ENCODE peak calls at places on chromosome 18, in nine cellular contexts. One of them, this sample, is unnamed.

GRCh38 chr18:57051019-57051418 is 95.9 kb upstream of the BOD1L2 start:
- DNase-seq in heart right ventricle: no peak
- DNase-seq in fibroblast of the aortic adventitia: no peak
- DNase-seq in HFFc6: no peak
- DNase-seq in Caco-2: no peak
- DNase-seq in lower lobe of right lung: no peak
- DNase-seq in astrocyte of the spinal cord: no peak
- DNase-seq in transverse colon: peak; percentile 41
- DNase-seq in WTC11: no peak
- DNase-seq in this sample: no peak

GRCh38 chr18:24514439-24514838 is 54.0 kb downstream of the HRH4 start:
- DNase-seq in heart right ventricle: no peak
- DNase-seq in fibroblast of the aortic adventitia: peak; percentile 38
- DNase-seq in HFFc6: peak; percentile 58
- DNase-seq in Caco-2: peak; percentile 2
- DNase-seq in lower lobe of right lung: no peak
- DNase-seq in astrocyte of the spinal cord: peak; percentile 43
- DNase-seq in transverse colon: no peak
- DNase-seq in WTC11: no peak
- DNase-seq in this sample: peak; percentile 65

GRCh38 chr18:55534547-55534946 is 53.4 kb downstream of the TCF4 start:
- DNase-seq in heart right ventricle: no peak
- DNase-seq in fibroblast of the aortic adventitia: no peak
- DNase-seq in HFFc6: no peak
- DNase-seq in Caco-2: no peak
- DNase-seq in lower lobe of right lung: no peak
- DNase-seq in astrocyte of the spinal cord: no peak
- DNase-seq in transverse colon: no peak
- DNase-seq in WTC11: no peak
- DNase-seq in this sample: no peak

GRCh38 chr18:57027190-57027708 is 119.6 kb upstream of the BOD1L2 start:
- DNase-seq in heart right ventricle: no peak
- DNase-seq in fibroblast of the aortic adventitia: no peak
- DNase-seq in HFFc6: no peak
- DNase-seq in Caco-2: no peak
- DNase-seq in lower lobe of right lung: no peak
- DNase-seq in astrocyte of the spinal cord: no peak
- DNase-seq in transverse colon: no peak
- DNase-seq in WTC11: no peak
- DNase-seq in this sample: no peak

GRCh38 chr18:5941869-5942268 is 46.5 kb upstream of the TMEM200C start:
- DNase-seq in heart right ventricle: no peak
- DNase-seq in fibroblast of the aortic adventitia: no peak
- DNase-seq in HFFc6: no peak
- DNase-seq in Caco-2: no peak
- DNase-seq in lower lobe of right lung: no peak
- DNase-seq in astrocyte of the spinal cord: no peak
- DNase-seq in transverse colon: no peak
- DNase-seq in WTC11: no peak
- DNase-seq in this sample: no peak

GRCh38 chr18:45920367-45920766 is 46.8 kb downstream of the EPG5 start:
- DNase-seq in heart right ventricle: peak; percentile 83
- DNase-seq in fibroblast of the aortic adventitia: peak; percentile 84
- DNase-seq in HFFc6: peak; percentile 78
- DNase-seq in Caco-2: no peak
- DNase-seq in lower lobe of right lung: peak; percentile 77
- DNase-seq in astrocyte of the spinal cord: peak; percentile 64
- DNase-seq in transverse colon: peak; percentile 60
- DNase-seq in WTC11: no peak
- DNase-seq in this sample: peak; percentile 97

GRCh38 chr18:11115268-11115667 is 34.1 kb downstream of the PIEZO2 start:
- DNase-seq in heart right ventricle: no peak
- DNase-seq in fibroblast of the aortic adventitia: no peak
- DNase-seq in HFFc6: no peak
- DNase-seq in Caco-2: no peak
- DNase-seq in lower lobe of right lung: no peak
- DNase-seq in astrocyte of the spinal cord: no peak
- DNase-seq in transverse colon: no peak
- DNase-seq in WTC11: no peak
- DNase-seq in this sample: no peak

GRCh38 chr18:40243592-40243991 is 1711.4 kb upstream of the PIK3C3 start:
- DNase-seq in heart right ventricle: no peak
- DNase-seq in fibroblast of the aortic adventitia: no peak
- DNase-seq in HFFc6: no peak
- DNase-seq in Caco-2: no peak
- DNase-seq in lower lobe of right lung: no peak
- DNase-seq in astrocyte of the spinal cord: no peak
- DNase-seq in transverse colon: no peak
- DNase-seq in WTC11: no peak
- DNase-seq in this sample: no peak

GRCh38 chr18:34805117-34805882 is 95.2 kb downstream of the DTNA start:
- DNase-seq in heart right ventricle: no peak
- DNase-seq in fibroblast of the aortic adventitia: no peak
- DNase-seq in HFFc6: no peak
- DNase-seq in Caco-2: no peak
- DNase-seq in lower lobe of right lung: no peak
- DNase-seq in astrocyte of the spinal cord: no peak
- DNase-seq in transverse colon: no peak
- DNase-seq in WTC11: no peak
- DNase-seq in this sample: no peak

GRCh38 chr18:34802938-34803337 is 92.8 kb downstream of the DTNA start:
- DNase-seq in heart right ventricle: no peak
- DNase-seq in fibroblast of the aortic adventitia: no peak
- DNase-seq in HFFc6: no peak
- DNase-seq in Caco-2: no peak
- DNase-seq in lower lobe of right lung: no peak
- DNase-seq in astrocyte of the spinal cord: peak; percentile 39
- DNase-seq in transverse colon: no peak
- DNase-seq in WTC11: no peak
- DNase-seq in this sample: no peak

GRCh38 chr18:34806527-34806926 is 96.4 kb downstream of the DTNA start:
- DNase-seq in heart right ventricle: no peak
- DNase-seq in fibroblast of the aortic adventitia: peak; percentile 21
- DNase-seq in HFFc6: no peak
- DNase-seq in Caco-2: no peak
- DNase-seq in lower lobe of right lung: no peak
- DNase-seq in astrocyte of the spinal cord: no peak
- DNase-seq in transverse colon: no peak
- DNase-seq in WTC11: no peak
- DNase-seq in this sample: no peak

GRCh38 chr18:34803877-34804276 is 93.8 kb downstream of the DTNA start:
- DNase-seq in heart right ventricle: no peak
- DNase-seq in fibroblast of the aortic adventitia: no peak
- DNase-seq in HFFc6: no peak
- DNase-seq in Caco-2: no peak
- DNase-seq in lower lobe of right lung: no peak
- DNase-seq in astrocyte of the spinal cord: no peak
- DNase-seq in transverse colon: no peak
- DNase-seq in WTC11: no peak
- DNase-seq in this sample: no peak

GRCh38 chr18:34801769-34802168 is 91.7 kb downstream of the DTNA start:
- DNase-seq in heart right ventricle: no peak
- DNase-seq in fibroblast of the aortic adventitia: peak; percentile 51
- DNase-seq in HFFc6: peak; percentile 13
- DNase-seq in Caco-2: no peak
- DNase-seq in lower lobe of right lung: no peak
- DNase-seq in astrocyte of the spinal cord: peak; percentile 84
- DNase-seq in transverse colon: no peak
- DNase-seq in WTC11: no peak
- DNase-seq in this sample: peak; percentile 31
- TF ChIP-seq CTCF in heart right ventricle: no peak
- TF ChIP-seq CTCF in fibroblast of the aortic adventitia: no peak
- TF ChIP-seq CTCF in HFFc6: no peak
- TF ChIP-seq CTCF in Caco-2: no peak
- TF ChIP-seq CTCF in lower lobe of right lung: no peak
- TF ChIP-seq CTCF in astrocyte of the spinal cord: no peak
- TF ChIP-seq CTCF in transverse colon: no peak
- TF ChIP-seq CTCF in WTC11: no peak
- TF ChIP-seq CTCF in this sample: no peak

GRCh38 chr18:51486735-51487366 is 289.4 kb upstream of the MEX3C start:
- DNase-seq in heart right ventricle: no peak
- DNase-seq in fibroblast of the aortic adventitia: no peak
- DNase-seq in HFFc6: no peak
- DNase-seq in Caco-2: no peak
- DNase-seq in lower lobe of right lung: no peak
- DNase-seq in astrocyte of the spinal cord: no peak
- DNase-seq in transverse colon: no peak
- DNase-seq in WTC11: no peak
- DNase-seq in this sample: no peak

GRCh38 chr18:51490860-51491259 is 293.4 kb upstream of the MEX3C start:
- DNase-seq in heart right ventricle: no peak
- DNase-seq in fibroblast of the aortic adventitia: no peak
- DNase-seq in HFFc6: no peak
- DNase-seq in Caco-2: no peak
- DNase-seq in lower lobe of right lung: no peak
- DNase-seq in astrocyte of the spinal cord: no peak
- DNase-seq in transverse colon: no peak
- DNase-seq in WTC11: no peak
- DNase-seq in this sample: peak; percentile 75

GRCh38 chr18:51491678-51492372 is 294.3 kb upstream of the MEX3C start:
- DNase-seq in heart right ventricle: no peak
- DNase-seq in fibroblast of the aortic adventitia: no peak
- DNase-seq in HFFc6: no peak
- DNase-seq in Caco-2: no peak
- DNase-seq in lower lobe of right lung: no peak
- DNase-seq in astrocyte of the spinal cord: no peak
- DNase-seq in transverse colon: no peak
- DNase-seq in WTC11: no peak
- DNase-seq in this sample: peak; percentile 4

DNA sequence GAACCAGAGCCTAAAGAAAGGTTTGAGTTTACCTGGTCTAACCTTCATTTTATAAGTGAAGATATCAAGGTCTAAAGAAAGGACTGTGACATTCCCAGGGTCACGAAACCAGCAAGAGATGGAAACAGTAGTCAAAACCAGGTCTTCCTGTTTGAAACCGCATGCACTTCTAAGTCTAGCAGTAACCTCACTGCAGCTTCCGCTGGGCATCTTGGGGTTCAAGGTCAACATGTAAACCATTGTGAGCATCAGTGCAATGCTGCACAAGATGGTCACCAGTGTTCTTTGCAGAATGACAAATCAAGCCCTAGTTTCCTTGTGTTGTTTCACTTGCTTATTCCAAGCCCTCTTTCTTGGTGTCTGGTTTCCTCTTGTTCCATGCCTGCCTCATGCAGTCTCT is 292.9 kb upstream of the MEX3C start:
- DNase-seq in heart right ventricle: no peak
- DNase-seq in fibroblast of the aortic adventitia: no peak
- DNase-seq in HFFc6: no peak
- DNase-seq in Caco-2: no peak
- DNase-seq in lower lobe of right lung: no peak
- DNase-seq in astrocyte of the spinal cord: no peak
- DNase-seq in transverse colon: no peak
- DNase-seq in WTC11: no peak
- DNase-seq in this sample: no peak
- TF ChIP-seq CTCF in heart right ventricle: no peak
- TF ChIP-seq CTCF in fibroblast of the aortic adventitia: no peak
- TF ChIP-seq CTCF in HFFc6: no peak
- TF ChIP-seq CTCF in Caco-2: no peak
- TF ChIP-seq CTCF in lower lobe of right lung: no peak
- TF ChIP-seq CTCF in astrocyte of the spinal cord: no peak
- TF ChIP-seq CTCF in transverse colon: no peak
- TF ChIP-seq CTCF in WTC11: no peak
- TF ChIP-seq CTCF in this sample: no peak

DNA sequence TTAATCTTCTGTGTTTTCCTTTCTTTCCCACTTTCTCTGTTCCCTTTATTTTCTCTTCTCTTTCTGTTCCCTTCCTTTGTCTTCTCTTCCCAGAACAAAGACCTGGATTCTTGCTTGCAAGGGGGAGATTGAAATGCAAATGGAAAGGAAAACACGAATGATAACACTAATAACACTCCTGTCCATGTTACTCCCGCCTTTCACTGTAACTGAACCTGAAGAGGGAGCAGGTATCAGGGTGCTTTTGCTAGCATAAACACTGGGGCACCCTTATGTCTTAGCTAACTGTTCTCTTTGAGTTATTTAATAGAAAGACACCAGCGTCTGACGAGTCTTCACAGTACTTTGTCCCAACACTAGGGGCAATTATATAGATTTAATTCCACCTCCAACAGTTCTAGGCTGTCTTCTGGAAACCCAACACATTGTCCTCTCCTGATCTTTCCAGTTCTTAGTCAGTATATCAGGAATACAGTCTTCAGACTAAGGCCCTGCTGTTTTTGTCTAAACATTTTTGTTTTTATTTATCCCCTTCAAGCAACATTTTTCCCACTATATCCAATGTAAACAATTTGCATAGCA is 99.2 kb downstream of the PTPRM start:
- DNase-seq in heart right ventricle: no peak
- DNase-seq in fibroblast of the aortic adventitia: no peak
- DNase-seq in HFFc6: no peak
- DNase-seq in Caco-2: no peak
- DNase-seq in lower lobe of right lung: no peak
- DNase-seq in astrocyte of the spinal cord: no peak
- DNase-seq in transverse colon: no peak
- DNase-seq in WTC11: no peak
- DNase-seq in this sample: no peak
- TF ChIP-seq CTCF in heart right ventricle: no peak
- TF ChIP-seq CTCF in fibroblast of the aortic adventitia: no peak
- TF ChIP-seq CTCF in HFFc6: peak; percentile 27
- TF ChIP-seq CTCF in Caco-2: no peak
- TF ChIP-seq CTCF in lower lobe of right lung: no peak
- TF ChIP-seq CTCF in astrocyte of the spinal cord: no peak
- TF ChIP-seq CTCF in transverse colon: no peak
- TF ChIP-seq CTCF in WTC11: no peak
- TF ChIP-seq CTCF in this sample: no peak

DNA sequence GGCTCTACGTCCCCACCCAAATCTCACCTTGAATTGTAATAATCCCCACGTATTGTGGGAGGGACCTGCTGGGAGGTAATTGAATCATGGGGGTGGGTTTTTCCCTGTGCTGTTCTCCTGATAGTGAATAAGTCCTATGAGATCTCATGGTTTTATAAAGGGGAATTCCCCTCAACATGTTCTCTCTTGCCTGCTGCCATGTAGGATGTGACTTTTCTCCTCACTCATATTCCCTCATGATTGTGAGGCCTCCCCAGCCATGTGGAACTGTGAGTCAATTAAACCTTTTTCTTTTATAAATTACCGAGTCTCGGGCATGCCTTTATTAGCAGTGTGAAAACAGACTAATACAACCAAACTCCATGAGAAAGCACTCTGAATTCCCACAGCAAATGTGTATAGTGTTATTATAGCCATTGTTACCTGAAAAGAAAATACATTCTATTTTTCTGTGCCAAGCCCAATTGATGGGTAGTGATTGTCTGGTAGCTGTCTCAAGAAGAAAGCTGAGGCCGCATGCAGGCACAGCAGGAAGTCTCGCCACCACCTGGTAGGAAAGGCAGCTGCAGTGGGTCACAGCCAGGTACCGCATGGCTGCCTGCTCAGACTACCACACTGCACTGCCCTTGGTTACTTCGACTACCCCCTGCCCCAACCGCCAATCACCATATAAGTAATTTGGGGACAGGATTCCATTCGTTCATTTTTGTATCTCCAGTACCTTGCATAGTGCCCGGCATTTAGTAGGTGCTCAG is 10.3 kb upstream of the ZBTB7C start:
- DNase-seq in heart right ventricle: no peak
- DNase-seq in fibroblast of the aortic adventitia: no peak
- DNase-seq in HFFc6: no peak
- DNase-seq in Caco-2: peak; percentile 12
- DNase-seq in lower lobe of right lung: no peak
- DNase-seq in astrocyte of the spinal cord: no peak
- DNase-seq in transverse colon: no peak
- DNase-seq in WTC11: peak; percentile 50
- DNase-seq in this sample: no peak
- TF ChIP-seq CTCF in heart right ventricle: no peak
- TF ChIP-seq CTCF in fibroblast of the aortic adventitia: no peak
- TF ChIP-seq CTCF in HFFc6: peak; percentile 12
- TF ChIP-seq CTCF in Caco-2: peak; percentile 16
- TF ChIP-seq CTCF in lower lobe of right lung: no peak
- TF ChIP-seq CTCF in astrocyte of the spinal cord: no peak
- TF ChIP-seq CTCF in transverse colon: no peak
- TF ChIP-seq CTCF in WTC11: no peak
- TF ChIP-seq CTCF in this sample: no peak